ENCODE peak calls at places on chromosome 16, in ten cellular contexts. One of them, this sample, is unnamed.

GRCh38 chr16:24999856-25000447 is 15.2 kb downstream of the ARHGAP17 start:
- DNase-seq in EL: no peak
- DNase-seq in RPMI7951: no peak
- DNase-seq in amniotic stem cell: no peak
- DNase-seq in hepatic stellate cell: no peak
- DNase-seq in C1 segment of cervical spinal cord: no peak
- DNase-seq in stimulated activated CD8-positive, alpha-beta memory T cell treated with anti-CD3 and anti-CD28 coated beads, Interleukin-12 subunit alpha, Interleukin-12 subunit beta, amount 100 ng/mL, for 1 hour: no peak
- DNase-seq in AML-193: no peak
- DNase-seq in KG1: no peak
- DNase-seq in T-helper 2 cell: no peak
- DNase-seq in this sample: peak

GRCh38 chr16:86578499-86579267 is at the start of gene FOXL1:
- DNase-seq in EL: peak
- DNase-seq in AML-193: no peak
- DNase-seq in KG1: no peak
- DNase-seq in C1 segment of cervical spinal cord: no peak
- DNase-seq in T-helper 2 cell: no peak
- DNase-seq in RPMI7951: peak
- DNase-seq in amniotic stem cell: no peak
- DNase-seq in stimulated activated CD8-positive, alpha-beta memory T cell treated with anti-CD3 and anti-CD28 coated beads, Interleukin-12 subunit alpha, Interleukin-12 subunit beta, amount 100 ng/mL, for 1 hour: no peak
- DNase-seq in hepatic stellate cell: peak
- DNase-seq in this sample: peak

GRCh38 chr16:2046889-2047329 is 725 bp downstream of the NTHL1 start:
- DNase-seq in stimulated activated CD8-positive, alpha-beta memory T cell treated with anti-CD3 and anti-CD28 coated beads, Interleukin-12 subunit alpha, Interleukin-12 subunit beta, amount 100 ng/mL, for 1 hour: no peak
- DNase-seq in AML-193: no peak
- DNase-seq in hepatic stellate cell: no peak
- DNase-seq in T-helper 2 cell: no peak
- DNase-seq in amniotic stem cell: no peak
- DNase-seq in EL: no peak
- DNase-seq in KG1: no peak
- DNase-seq in RPMI7951: no peak
- DNase-seq in C1 segment of cervical spinal cord: no peak
- DNase-seq in this sample: no peak

GRCh38 chr16:24972608-24973220 is 42.5 kb downstream of the ARHGAP17 start:
- DNase-seq in C1 segment of cervical spinal cord: no peak
- DNase-seq in T-helper 2 cell: peak
- DNase-seq in RPMI7951: no peak
- DNase-seq in amniotic stem cell: no peak
- DNase-seq in KG1: no peak
- DNase-seq in stimulated activated CD8-positive, alpha-beta memory T cell treated with anti-CD3 and anti-CD28 coated beads, Interleukin-12 subunit alpha, Interleukin-12 subunit beta, amount 100 ng/mL, for 1 hour: no peak
- DNase-seq in EL: no peak
- DNase-seq in hepatic stellate cell: no peak
- DNase-seq in AML-193: no peak
- DNase-seq in this sample: no peak

GRCh38 chr16:754208-755097 is 6.1 kb upstream of the MSLN start:
- DNase-seq in C1 segment of cervical spinal cord: no peak
- DNase-seq in T-helper 2 cell: no peak
- DNase-seq in RPMI7951: no peak
- DNase-seq in stimulated activated CD8-positive, alpha-beta memory T cell treated with anti-CD3 and anti-CD28 coated beads, Interleukin-12 subunit alpha, Interleukin-12 subunit beta, amount 100 ng/mL, for 1 hour: no peak
- DNase-seq in KG1: no peak
- DNase-seq in amniotic stem cell: no peak
- DNase-seq in AML-193: peak
- DNase-seq in hepatic stellate cell: no peak
- DNase-seq in EL: no peak
- DNase-seq in this sample: no peak

GRCh38 chr16:30874821-30875717 is 18.8 kb downstream of the BCL7C start:
- DNase-seq in T-helper 2 cell: peak
- DNase-seq in RPMI7951: peak
- DNase-seq in KG1: peak
- DNase-seq in AML-193: peak
- DNase-seq in amniotic stem cell: peak
- DNase-seq in C1 segment of cervical spinal cord: peak
- DNase-seq in EL: peak
- DNase-seq in hepatic stellate cell: peak
- DNase-seq in stimulated activated CD8-positive, alpha-beta memory T cell treated with anti-CD3 and anti-CD28 coated beads, Interleukin-12 subunit alpha, Interleukin-12 subunit beta, amount 100 ng/mL, for 1 hour: peak
- DNase-seq in this sample: peak

GRCh38 chr16:16994831-16995230 is 475.9 kb downstream of the XYLT1 start:
- DNase-seq in C1 segment of cervical spinal cord: no peak
- DNase-seq in EL: no peak
- DNase-seq in KG1: no peak
- DNase-seq in amniotic stem cell: no peak
- DNase-seq in AML-193: no peak
- DNase-seq in hepatic stellate cell: no peak
- DNase-seq in T-helper 2 cell: no peak
- DNase-seq in RPMI7951: no peak
- DNase-seq in stimulated activated CD8-positive, alpha-beta memory T cell treated with anti-CD3 and anti-CD28 coated beads, Interleukin-12 subunit alpha, Interleukin-12 subunit beta, amount 100 ng/mL, for 1 hour: no peak
- DNase-seq in this sample: no peak

GRCh38 chr16:70701998-70702397 is 16.1 kb upstream of the MTSS2 start:
- DNase-seq in stimulated activated CD8-positive, alpha-beta memory T cell treated with anti-CD3 and anti-CD28 coated beads, Interleukin-12 subunit alpha, Interleukin-12 subunit beta, amount 100 ng/mL, for 1 hour: no peak
- DNase-seq in AML-193: no peak
- DNase-seq in amniotic stem cell: no peak
- DNase-seq in KG1: no peak
- DNase-seq in RPMI7951: no peak
- DNase-seq in EL: no peak
- DNase-seq in T-helper 2 cell: no peak
- DNase-seq in hepatic stellate cell: no peak
- DNase-seq in C1 segment of cervical spinal cord: no peak
- DNase-seq in this sample: no peak

GRCh38 chr16:85398688-85399582 is 214.2 kb upstream of the GSE1 start:
- DNase-seq in hepatic stellate cell: no peak
- DNase-seq in T-helper 2 cell: no peak
- DNase-seq in C1 segment of cervical spinal cord: no peak
- DNase-seq in RPMI7951: no peak
- DNase-seq in stimulated activated CD8-positive, alpha-beta memory T cell treated with anti-CD3 and anti-CD28 coated beads, Interleukin-12 subunit alpha, Interleukin-12 subunit beta, amount 100 ng/mL, for 1 hour: no peak
- DNase-seq in amniotic stem cell: no peak
- DNase-seq in EL: no peak
- DNase-seq in KG1: no peak
- DNase-seq in AML-193: no peak
- DNase-seq in this sample: no peak

GRCh38 chr16:7651803-7652570 is 319.3 kb downstream of the RBFOX1 start:
- DNase-seq in amniotic stem cell: no peak
- DNase-seq in C1 segment of cervical spinal cord: no peak
- DNase-seq in KG1: no peak
- DNase-seq in T-helper 2 cell: no peak
- DNase-seq in AML-193: no peak
- DNase-seq in EL: no peak
- DNase-seq in RPMI7951: no peak
- DNase-seq in hepatic stellate cell: no peak
- DNase-seq in stimulated activated CD8-positive, alpha-beta memory T cell treated with anti-CD3 and anti-CD28 coated beads, Interleukin-12 subunit alpha, Interleukin-12 subunit beta, amount 100 ng/mL, for 1 hour: no peak
- DNase-seq in this sample: no peak

GRCh38 chr16:1613240-1613639 is 1.1 kb downstream of the CRAMP1 start:
- DNase-seq in EL: peak
- DNase-seq in hepatic stellate cell: peak
- DNase-seq in amniotic stem cell: no peak
- DNase-seq in C1 segment of cervical spinal cord: no peak
- DNase-seq in KG1: no peak
- DNase-seq in T-helper 2 cell: no peak
- DNase-seq in AML-193: no peak
- DNase-seq in stimulated activated CD8-positive, alpha-beta memory T cell treated with anti-CD3 and anti-CD28 coated beads, Interleukin-12 subunit alpha, Interleukin-12 subunit beta, amount 100 ng/mL, for 1 hour: no peak
- DNase-seq in RPMI7951: no peak
- DNase-seq in this sample: no peak

GRCh38 chr16:66503612-66504011 is 46.3 kb downstream of the TK2 start:
- DNase-seq in EL: no peak
- DNase-seq in C1 segment of cervical spinal cord: no peak
- DNase-seq in amniotic stem cell: no peak
- DNase-seq in RPMI7951: no peak
- DNase-seq in AML-193: no peak
- DNase-seq in T-helper 2 cell: no peak
- DNase-seq in KG1: no peak
- DNase-seq in hepatic stellate cell: no peak
- DNase-seq in stimulated activated CD8-positive, alpha-beta memory T cell treated with anti-CD3 and anti-CD28 coated beads, Interleukin-12 subunit alpha, Interleukin-12 subunit beta, amount 100 ng/mL, for 1 hour: no peak
- DNase-seq in this sample: no peak

GRCh38 chr16:82240111-82240510 is 70.1 kb upstream of the MPHOSPH6 start:
- DNase-seq in KG1: no peak
- DNase-seq in stimulated activated CD8-positive, alpha-beta memory T cell treated with anti-CD3 and anti-CD28 coated beads, Interleukin-12 subunit alpha, Interleukin-12 subunit beta, amount 100 ng/mL, for 1 hour: no peak
- DNase-seq in EL: peak
- DNase-seq in T-helper 2 cell: no peak
- DNase-seq in AML-193: no peak
- DNase-seq in RPMI7951: no peak
- DNase-seq in C1 segment of cervical spinal cord: no peak
- DNase-seq in hepatic stellate cell: no peak
- DNase-seq in amniotic stem cell: no peak
- DNase-seq in this sample: no peak

GRCh38 chr16:11256657-11257130 is 690 bp upstream of the SOCS1 start:
- DNase-seq in KG1: no peak
- DNase-seq in C1 segment of cervical spinal cord: no peak
- DNase-seq in hepatic stellate cell: peak
- DNase-seq in stimulated activated CD8-positive, alpha-beta memory T cell treated with anti-CD3 and anti-CD28 coated beads, Interleukin-12 subunit alpha, Interleukin-12 subunit beta, amount 100 ng/mL, for 1 hour: no peak
- DNase-seq in EL: peak
- DNase-seq in AML-193: no peak
- DNase-seq in amniotic stem cell: peak
- DNase-seq in RPMI7951: peak
- DNase-seq in T-helper 2 cell: no peak
- DNase-seq in this sample: peak

GRCh38 chr16:57810197-57811024 is 8.1 kb upstream of the KIFC3 start:
- DNase-seq in EL: peak
- DNase-seq in C1 segment of cervical spinal cord: peak
- DNase-seq in RPMI7951: peak
- DNase-seq in KG1: peak
- DNase-seq in hepatic stellate cell: peak
- DNase-seq in amniotic stem cell: no peak
- DNase-seq in stimulated activated CD8-positive, alpha-beta memory T cell treated with anti-CD3 and anti-CD28 coated beads, Interleukin-12 subunit alpha, Interleukin-12 subunit beta, amount 100 ng/mL, for 1 hour: peak
- DNase-seq in T-helper 2 cell: peak
- DNase-seq in AML-193: peak
- DNase-seq in this sample: peak

GRCh38 chr16:28093383-28093725 is 29.8 kb upstream of the GSG1L start:
- DNase-seq in KG1: no peak
- DNase-seq in amniotic stem cell: no peak
- DNase-seq in AML-193: no peak
- DNase-seq in RPMI7951: no peak
- DNase-seq in EL: no peak
- DNase-seq in hepatic stellate cell: no peak
- DNase-seq in stimulated activated CD8-positive, alpha-beta memory T cell treated with anti-CD3 and anti-CD28 coated beads, Interleukin-12 subunit alpha, Interleukin-12 subunit beta, amount 100 ng/mL, for 1 hour: no peak
- DNase-seq in T-helper 2 cell: no peak
- DNase-seq in C1 segment of cervical spinal cord: no peak
- DNase-seq in this sample: no peak

GRCh38 chr16:54240180-54241125 is 46.1 kb downstream of the IRX3 start:
- DNase-seq in KG1: no peak
- DNase-seq in EL: no peak
- DNase-seq in C1 segment of cervical spinal cord: no peak
- DNase-seq in T-helper 2 cell: no peak
- DNase-seq in AML-193: no peak
- DNase-seq in RPMI7951: no peak
- DNase-seq in amniotic stem cell: no peak
- DNase-seq in hepatic stellate cell: no peak
- DNase-seq in stimulated activated CD8-positive, alpha-beta memory T cell treated with anti-CD3 and anti-CD28 coated beads, Interleukin-12 subunit alpha, Interleukin-12 subunit beta, amount 100 ng/mL, for 1 hour: no peak
- DNase-seq in this sample: peak

GRCh38 chr16:71840052-71840451 is 5.7 kb upstream of the ATXN1L start:
- DNase-seq in hepatic stellate cell: no peak
- DNase-seq in T-helper 2 cell: no peak
- DNase-seq in stimulated activated CD8-positive, alpha-beta memory T cell treated with anti-CD3 and anti-CD28 coated beads, Interleukin-12 subunit alpha, Interleukin-12 subunit beta, amount 100 ng/mL, for 1 hour: no peak
- DNase-seq in C1 segment of cervical spinal cord: no peak
- DNase-seq in EL: peak
- DNase-seq in RPMI7951: no peak
- DNase-seq in AML-193: no peak
- DNase-seq in KG1: no peak
- DNase-seq in amniotic stem cell: no peak
- DNase-seq in this sample: peak

GRCh38 chr16:85430523-85431381 is 182.4 kb upstream of the GSE1 start:
- DNase-seq in RPMI7951: no peak
- DNase-seq in C1 segment of cervical spinal cord: no peak
- DNase-seq in stimulated activated CD8-positive, alpha-beta memory T cell treated with anti-CD3 and anti-CD28 coated beads, Interleukin-12 subunit alpha, Interleukin-12 subunit beta, amount 100 ng/mL, for 1 hour: no peak
- DNase-seq in EL: no peak
- DNase-seq in amniotic stem cell: no peak
- DNase-seq in T-helper 2 cell: no peak
- DNase-seq in AML-193: no peak
- DNase-seq in hepatic stellate cell: no peak
- DNase-seq in KG1: no peak
- DNase-seq in this sample: no peak

GRCh38 chr16:73028721-73029361 is 19.1 kb downstream of the ZFHX3 start:
- DNase-seq in T-helper 2 cell: no peak
- DNase-seq in RPMI7951: no peak
- DNase-seq in AML-193: no peak
- DNase-seq in amniotic stem cell: no peak
- DNase-seq in EL: no peak
- DNase-seq in KG1: no peak
- DNase-seq in C1 segment of cervical spinal cord: no peak
- DNase-seq in stimulated activated CD8-positive, alpha-beta memory T cell treated with anti-CD3 and anti-CD28 coated beads, Interleukin-12 subunit alpha, Interleukin-12 subunit beta, amount 100 ng/mL, for 1 hour: no peak
- DNase-seq in hepatic stellate cell: no peak
- DNase-seq in this sample: no peak

GRCh38 chr16:84459517-84459894 is 45.0 kb downstream of the MEAK7 start:
- DNase-seq in C1 segment of cervical spinal cord: no peak
- DNase-seq in EL: no peak
- DNase-seq in hepatic stellate cell: no peak
- DNase-seq in amniotic stem cell: no peak
- DNase-seq in stimulated activated CD8-positive, alpha-beta memory T cell treated with anti-CD3 and anti-CD28 coated beads, Interleukin-12 subunit alpha, Interleukin-12 subunit beta, amount 100 ng/mL, for 1 hour: no peak
- DNase-seq in T-helper 2 cell: no peak
- DNase-seq in RPMI7951: no peak
- DNase-seq in KG1: no peak
- DNase-seq in AML-193: no peak
- DNase-seq in this sample: no peak

GRCh38 chr16:85980686-85981085 is 81.7 kb downstream of the IRF8 start:
- DNase-seq in EL: no peak
- DNase-seq in AML-193: no peak
- DNase-seq in KG1: no peak
- DNase-seq in stimulated activated CD8-positive, alpha-beta memory T cell treated with anti-CD3 and anti-CD28 coated beads, Interleukin-12 subunit alpha, Interleukin-12 subunit beta, amount 100 ng/mL, for 1 hour: no peak
- DNase-seq in amniotic stem cell: no peak
- DNase-seq in hepatic stellate cell: no peak
- DNase-seq in RPMI7951: no peak
- DNase-seq in C1 segment of cervical spinal cord: no peak
- DNase-seq in T-helper 2 cell: no peak
- DNase-seq in this sample: no peak

GRCh38 chr16:87499189-87499486 is 6.3 kb upstream of the ZCCHC14 start:
- DNase-seq in T-helper 2 cell: no peak
- DNase-seq in stimulated activated CD8-positive, alpha-beta memory T cell treated with anti-CD3 and anti-CD28 coated beads, Interleukin-12 subunit alpha, Interleukin-12 subunit beta, amount 100 ng/mL, for 1 hour: no peak
- DNase-seq in C1 segment of cervical spinal cord: no peak
- DNase-seq in KG1: no peak
- DNase-seq in RPMI7951: peak
- DNase-seq in hepatic stellate cell: peak
- DNase-seq in EL: peak
- DNase-seq in amniotic stem cell: peak
- DNase-seq in AML-193: no peak
- DNase-seq in this sample: peak

GRCh38 chr16:47311738-47312505 is 148.9 kb downstream of the ITFG1 start:
- DNase-seq in stimulated activated CD8-positive, alpha-beta memory T cell treated with anti-CD3 and anti-CD28 coated beads, Interleukin-12 subunit alpha, Interleukin-12 subunit beta, amount 100 ng/mL, for 1 hour: no peak
- DNase-seq in hepatic stellate cell: no peak
- DNase-seq in EL: peak
- DNase-seq in C1 segment of cervical spinal cord: no peak
- DNase-seq in amniotic stem cell: no peak
- DNase-seq in T-helper 2 cell: no peak
- DNase-seq in AML-193: no peak
- DNase-seq in RPMI7951: peak
- DNase-seq in KG1: no peak
- DNase-seq in this sample: peak

GRCh38 chr16:58028541-58029070 is 3.1 kb downstream of the MMP15 start:
- DNase-seq in AML-193: no peak
- DNase-seq in T-helper 2 cell: no peak
- DNase-seq in stimulated activated CD8-positive, alpha-beta memory T cell treated with anti-CD3 and anti-CD28 coated beads, Interleukin-12 subunit alpha, Interleukin-12 subunit beta, amount 100 ng/mL, for 1 hour: no peak
- DNase-seq in RPMI7951: peak
- DNase-seq in amniotic stem cell: no peak
- DNase-seq in C1 segment of cervical spinal cord: no peak
- DNase-seq in EL: peak
- DNase-seq in hepatic stellate cell: no peak
- DNase-seq in KG1: no peak
- DNase-seq in this sample: no peak

GRCh38 chr16:85463672-85464071 is 149.4 kb upstream of the GSE1 start:
- DNase-seq in hepatic stellate cell: no peak
- DNase-seq in KG1: no peak
- DNase-seq in RPMI7951: no peak
- DNase-seq in EL: no peak
- DNase-seq in stimulated activated CD8-positive, alpha-beta memory T cell treated with anti-CD3 and anti-CD28 coated beads, Interleukin-12 subunit alpha, Interleukin-12 subunit beta, amount 100 ng/mL, for 1 hour: no peak
- DNase-seq in T-helper 2 cell: no peak
- DNase-seq in amniotic stem cell: no peak
- DNase-seq in AML-193: no peak
- DNase-seq in C1 segment of cervical spinal cord: no peak
- DNase-seq in this sample: no peak

GRCh38 chr16:49410226-49410625 is 36.6 kb downstream of the C16orf78 start:
- DNase-seq in KG1: no peak
- DNase-seq in T-helper 2 cell: no peak
- DNase-seq in RPMI7951: no peak
- DNase-seq in amniotic stem cell: no peak
- DNase-seq in EL: no peak
- DNase-seq in stimulated activated CD8-positive, alpha-beta memory T cell treated with anti-CD3 and anti-CD28 coated beads, Interleukin-12 subunit alpha, Interleukin-12 subunit beta, amount 100 ng/mL, for 1 hour: no peak
- DNase-seq in C1 segment of cervical spinal cord: no peak
- DNase-seq in hepatic stellate cell: no peak
- DNase-seq in AML-193: no peak
- DNase-seq in this sample: no peak

GRCh38 chr16:66714659-66715307 is 18.2 kb upstream of the CMTM4 start:
- DNase-seq in T-helper 2 cell: no peak
- DNase-seq in RPMI7951: peak
- DNase-seq in KG1: no peak
- DNase-seq in EL: peak
- DNase-seq in amniotic stem cell: no peak
- DNase-seq in C1 segment of cervical spinal cord: no peak
- DNase-seq in hepatic stellate cell: no peak
- DNase-seq in stimulated activated CD8-positive, alpha-beta memory T cell treated with anti-CD3 and anti-CD28 coated beads, Interleukin-12 subunit alpha, Interleukin-12 subunit beta, amount 100 ng/mL, for 1 hour: no peak
- DNase-seq in AML-193: no peak
- DNase-seq in this sample: no peak